ENCODE peak calls at places on chromosomes 16 and 17, in four cellular contexts. One of them, this sample, is unnamed. For H3K9me3, the result is how much of the 10 kb centered on the place peaks cover.

GRCh38 chr17:72804949-72805348 is 287.5 kb downstream of the SLC39A11 start:
- DNase-seq in SJCRH30: no peak
- DNase-seq in pancreas: no peak
- DNase-seq in breast epithelium: no peak
- DNase-seq in this sample: peak

GRCh38 chr17:77313831-77314230 is 173.1 kb downstream of the SEC14L1 start:
- DNase-seq in SJCRH30: no peak
- DNase-seq in pancreas: no peak
- DNase-seq in breast epithelium: no peak
- DNase-seq in this sample: no peak

GRCh38 chr16:85894266-85894665 is 4.7 kb upstream of the IRF8 start:
- DNase-seq in SJCRH30: no peak
- DNase-seq in pancreas: peak
- DNase-seq in breast epithelium: no peak
- DNase-seq in this sample: no peak

GRCh38 chr17:77502626-77503292 is 362.0 kb downstream of the SEC14L1 start:
- DNase-seq in SJCRH30: no peak
- DNase-seq in pancreas: no peak
- DNase-seq in breast epithelium: no peak
- DNase-seq in this sample: no peak

GRCh38 chr16:78742501-78743283 is 643.2 kb downstream of the WWOX start:
- DNase-seq in SJCRH30: peak
- DNase-seq in pancreas: no peak
- DNase-seq in breast epithelium: no peak
- DNase-seq in this sample: no peak

GRCh38 chr17:80035687-80035936 is at the start of gene TBC1D16:
- DNase-seq in SJCRH30: no peak
- DNase-seq in pancreas: no peak
- DNase-seq in breast epithelium: no peak
- DNase-seq in this sample: no peak

GRCh38 chr16:27303256-27304100 is 10.3 kb upstream of the IL4R start:
- DNase-seq in SJCRH30: no peak
- DNase-seq in pancreas: no peak
- DNase-seq in breast epithelium: peak
- DNase-seq in this sample: no peak

GRCh38 chr16:87107221-87107620 is 210.0 kb downstream of the C16orf95 start:
- DNase-seq in SJCRH30: no peak
- DNase-seq in pancreas: no peak
- DNase-seq in breast epithelium: no peak
- DNase-seq in this sample: no peak

GRCh38 chr16:87276091-87276561 is 41.1 kb downstream of the C16orf95 start:
- DNase-seq in SJCRH30: no peak
- DNase-seq in pancreas: no peak
- DNase-seq in breast epithelium: no peak
- DNase-seq in this sample: no peak

GRCh38 chr16:24834459-24835335 is 11.1 kb upstream of the SLC5A11 start:
- DNase-seq in SJCRH30: peak
- DNase-seq in pancreas: no peak
- DNase-seq in breast epithelium: no peak
- DNase-seq in this sample: peak

GRCh38 chr17:63929860-63930766 is 2.0 kb downstream of the CD79B start:
- DNase-seq in SJCRH30: no peak
- DNase-seq in pancreas: no peak
- DNase-seq in breast epithelium: peak
- DNase-seq in this sample: no peak

GRCh38 chr17:386145-386876 is 33.7 kb upstream of the RPH3AL start:
- DNase-seq in SJCRH30: peak
- DNase-seq in pancreas: peak
- DNase-seq in breast epithelium: peak
- DNase-seq in this sample: peak

GRCh38 chr16:4663756-4664465 is 29.5 kb upstream of the NUDT16L1 start:
- DNase-seq in SJCRH30: no peak
- DNase-seq in pancreas: no peak
- DNase-seq in breast epithelium: no peak
- DNase-seq in this sample: no peak

GRCh38 chr16:28188085-28188916 is 23.5 kb downstream of the XPO6 start:
- DNase-seq in SJCRH30: no peak
- DNase-seq in pancreas: no peak
- DNase-seq in breast epithelium: no peak
- DNase-seq in this sample: no peak

GRCh38 chr17:4739122-4740024 is at the start of the genes CXCL16 and ZMYND15:
- DNase-seq in SJCRH30: no peak
- DNase-seq in pancreas: peak
- DNase-seq in breast epithelium: peak
- DNase-seq in this sample: peak

GRCh38 chr17:74442670-74443515 is 11.0 kb downstream of the GPRC5C start:
- DNase-seq in SJCRH30: no peak
- DNase-seq in pancreas: peak
- DNase-seq in breast epithelium: peak
- DNase-seq in this sample: no peak

GRCh38 chr16:85612191-85612800 is 826 bp upstream of the GSE1 start:
- DNase-seq in SJCRH30: peak
- DNase-seq in pancreas: peak
- DNase-seq in breast epithelium: peak
- DNase-seq in this sample: peak

GRCh38 chr17:6914711-6915110 is 81.1 kb upstream of the ALOX12 start:
- DNase-seq in SJCRH30: no peak
- DNase-seq in pancreas: no peak
- DNase-seq in breast epithelium: no peak
- DNase-seq in this sample: no peak

GRCh38 chr16:73019456-73020362 is 28.2 kb downstream of the ZFHX3 start:
- DNase-seq in SJCRH30: peak
- DNase-seq in pancreas: no peak
- DNase-seq in breast epithelium: no peak
- DNase-seq in this sample: peak

GRCh38 chr16:10741844-10742243 is 1.8 kb upstream of the NUBP1 start:
- DNase-seq in SJCRH30: peak
- DNase-seq in pancreas: peak
- DNase-seq in breast epithelium: no peak
- DNase-seq in this sample: no peak

GRCh38 chr17:38628441-38628840 is 22.7 kb upstream of the SRCIN1 start:
- DNase-seq in SJCRH30: peak
- DNase-seq in pancreas: no peak
- DNase-seq in breast epithelium: no peak
- DNase-seq in this sample: no peak

GRCh38 chr16:66095676-66096075 is 270.8 kb upstream of the CDH5 start:
- DNase-seq in SJCRH30: no peak
- DNase-seq in pancreas: no peak
- DNase-seq in breast epithelium: no peak
- DNase-seq in this sample: no peak

GRCh38 chr16:13953501-13953900 is 33.5 kb downstream of the ERCC4 start:
- DNase-seq in SJCRH30: no peak
- DNase-seq in pancreas: no peak
- DNase-seq in breast epithelium: no peak
- DNase-seq in this sample: no peak

GRCh38 chr16:19115148-19116021 is 1.6 kb downstream of the ITPRIPL2 start:
- DNase-seq in SJCRH30: no peak
- DNase-seq in pancreas: no peak
- DNase-seq in breast epithelium: no peak
- DNase-seq in this sample: no peak

GRCh38 chr17:45029758-45030423 is 21.5 kb downstream of the DCAKD start:
- DNase-seq in SJCRH30: no peak
- DNase-seq in pancreas: no peak
- DNase-seq in breast epithelium: no peak
- DNase-seq in this sample: no peak

GRCh38 chr17:54256530-54256929 is 433.8 kb downstream of the KIF2B start:
- DNase-seq in SJCRH30: no peak
- DNase-seq in pancreas: no peak
- DNase-seq in breast epithelium: no peak
- DNase-seq in this sample: no peak

GRCh38 chr17:76317535-76317934 is 9.5 kb upstream of the QRICH2 start:
- DNase-seq in SJCRH30: no peak
- DNase-seq in pancreas: no peak
- DNase-seq in breast epithelium: no peak
- DNase-seq in this sample: no peak

GRCh38 chr17:700504-701094 is 14.0 kb downstream of the VPS53 start:
- DNase-seq in SJCRH30: no peak
- DNase-seq in pancreas: no peak
- DNase-seq in breast epithelium: no peak
- DNase-seq in this sample: peak

GRCh38 chr17:53335443-53335842 is 487.3 kb upstream of the KIF2B start:
- DNase-seq in SJCRH30: no peak
- DNase-seq in pancreas: no peak
- DNase-seq in breast epithelium: no peak
- DNase-seq in this sample: no peak

GRCh38 chr17:70242781-70243437 is 73.6 kb downstream of the KCNJ2 start:
- DNase-seq in SJCRH30: no peak
- DNase-seq in pancreas: no peak
- DNase-seq in breast epithelium: no peak
- DNase-seq in this sample: no peak

GRCh38 chr16:55899857-55900256 is 24.7 kb upstream of the CES5A start:
- DNase-seq in SJCRH30: no peak
- DNase-seq in pancreas: no peak
- DNase-seq in breast epithelium: no peak
- DNase-seq in this sample: no peak

GRCh38 chr17:81858967-81859905 is 1.1 kb downstream of the P4HB start:
- DNase-seq in SJCRH30: no peak
- DNase-seq in pancreas: peak
- DNase-seq in breast epithelium: no peak
- DNase-seq in this sample: peak

GRCh38 chr17:58783380-58783779 is 27.7 kb downstream of the PPM1E start:
- DNase-seq in SJCRH30: no peak
- DNase-seq in pancreas: no peak
- DNase-seq in breast epithelium: no peak
- DNase-seq in this sample: peak

GRCh38 chr16:69217433-69217832 is 30.5 kb downstream of the SNTB2 start:
- DNase-seq in SJCRH30: no peak
- DNase-seq in pancreas: no peak
- DNase-seq in breast epithelium: no peak
- DNase-seq in this sample: peak

GRCh38 chr17:13337864-13338371 is 263.8 kb downstream of the HS3ST3A1 start:
- DNase-seq in SJCRH30: peak
- DNase-seq in pancreas: no peak
- DNase-seq in breast epithelium: no peak
- DNase-seq in this sample: peak

GRCh38 chr16:31764103-31764502 is 109.5 kb upstream of the ZNF267 start:
- DNase-seq in SJCRH30: no peak
- DNase-seq in pancreas: no peak
- DNase-seq in breast epithelium: no peak
- DNase-seq in this sample: no peak

GRCh38 chr16:31767267-31767666 is 106.3 kb upstream of the ZNF267 start:
- DNase-seq in SJCRH30: no peak
- DNase-seq in pancreas: no peak
- DNase-seq in breast epithelium: no peak
- DNase-seq in this sample: no peak
- H3K9me3 ChIP-seq in SJCRH30: under half
- H3K9me3 ChIP-seq in pancreas: under half
- H3K9me3 ChIP-seq in breast epithelium: half or more
- H3K9me3 ChIP-seq in this sample: half or more

GRCh38 chr16:3292604-3293003 is 9.3 kb downstream of the ZNF263 start:
- DNase-seq in SJCRH30: no peak
- DNase-seq in pancreas: no peak
- DNase-seq in breast epithelium: no peak
- DNase-seq in this sample: peak

GRCh38 chr16:3295209-3295608 is 10.0 kb downstream of the TIGD7 start:
- DNase-seq in SJCRH30: no peak
- DNase-seq in pancreas: no peak
- DNase-seq in breast epithelium: no peak
- DNase-seq in this sample: no peak

GRCh38 chr16:3289998-3290673 is 6.8 kb downstream of the ZNF263 start:
- DNase-seq in SJCRH30: no peak
- DNase-seq in pancreas: no peak
- DNase-seq in breast epithelium: no peak
- DNase-seq in this sample: no peak

GRCh38 chr16:3295783-3296182 is 9.4 kb downstream of the TIGD7 start:
- DNase-seq in SJCRH30: no peak
- DNase-seq in pancreas: no peak
- DNase-seq in breast epithelium: no peak
- DNase-seq in this sample: no peak
- H3K9me3 ChIP-seq in SJCRH30: under half
- H3K9me3 ChIP-seq in pancreas: under half
- H3K9me3 ChIP-seq in breast epithelium: half or more
- H3K9me3 ChIP-seq in this sample: half or more

GRCh38 chr16:35258381-35258780 is 1799.0 kb downstream of the TP53TG3F start:
- DNase-seq in SJCRH30: no peak
- DNase-seq in pancreas: no peak
- DNase-seq in breast epithelium: no peak
- DNase-seq in this sample: no peak
- H3K9me3 ChIP-seq in SJCRH30: under half
- H3K9me3 ChIP-seq in pancreas: under half
- H3K9me3 ChIP-seq in breast epithelium: under half
- H3K9me3 ChIP-seq in this sample: under half

GRCh38 chr17:16622540-16623277 is 30.9 kb downstream of the ZNF624 start:
- DNase-seq in SJCRH30: no peak
- DNase-seq in pancreas: no peak
- DNase-seq in breast epithelium: no peak
- DNase-seq in this sample: no peak
- H3K9me3 ChIP-seq in SJCRH30: half or more
- H3K9me3 ChIP-seq in pancreas: under half
- H3K9me3 ChIP-seq in breast epithelium: half or more
- H3K9me3 ChIP-seq in this sample: half or more